ENCODE peak calls at places on chromosome 19, in four cellular contexts. D, R, E and J are unnamed samples.

GRCh38 chr19:2618611-2619010 is 83.9 kb downstream of the GNG7 start:
- DNase-seq in D (no peak), R (no peak), E (peak), J (no peak)

GRCh38 chr19:2634228-2634951 is 68.1 kb downstream of the GNG7 start:
- DNase-seq in D (no peak), R (no peak), E (no peak), J (no peak)

GRCh38 chr19:6740589-6741348 is 1.3 kb downstream of the TRIP10 start:
- DNase-seq in D (no peak), R (no peak), E (peak), J (peak)

GRCh38 chr19:10390652-10391286 is 10.4 kb upstream of the TYK2 start:
- DNase-seq in D (no peak), R (no peak), E (peak), J (no peak)

GRCh38 chr19:42052241-42052863 is 17.7 kb downstream of the GRIK5 start:
- DNase-seq in D (no peak), R (peak), E (no peak), J (no peak)

GRCh38 chr19:17242431-17243208 is 3.1 kb downstream of the NR2F6 start:
- DNase-seq in D (no peak), R (no peak), E (no peak), J (no peak)

GRCh38 chr19:23509686-23510450 is 114.6 kb upstream of the ZNF91 start:
- DNase-seq in D (no peak), R (no peak), E (no peak), J (no peak)

GRCh38 chr19:49973987-49974386 is 13.0 kb upstream of the SIGLEC11 start:
- DNase-seq in D (no peak), R (no peak), E (no peak), J (no peak)

GRCh38 chr19:11261431-11261901 is 858 bp downstream of the DOCK6 start:
- DNase-seq in D (no peak), R (no peak), E (no peak), J (no peak)